ENCODE peak calls at places on chromosomes 2 and 18, in ten cellular contexts. B, F, N, P, C, Z, M, L, K and S are unnamed samples. For H3K4me1, the result is how much of the 10 kb centered on the place peaks cover.

GRCh38 chr2:42809876-42810125 is 17.4 kb upstream of the HAAO start:
- DNase-seq in B (peak), F (peak), N (peak), P (no peak), C (peak), Z (peak), M (peak), L (peak), K (no peak), S (peak)

GRCh38 chr2:240109386-240109785 is 26.7 kb downstream of the COPS9 start:
- DNase-seq in B (no peak), F (no peak), N (no peak), P (no peak), C (no peak), Z (no peak), M (no peak), L (no peak), K (no peak), S (no peak)

GRCh38 chr2:44825702-44826101 is 115.8 kb upstream of the SIX3 start:
- DNase-seq in B (no peak), F (no peak), N (no peak), P (no peak), C (no peak), Z (no peak), M (no peak), L (no peak), K (no peak), S (peak)

GRCh38 chr2:239459581-239459980 is 58.8 kb upstream of the HDAC4 start:
- DNase-seq in B (peak), F (peak), N (no peak), P (no peak), C (peak), Z (no peak), M (no peak), L (no peak), K (no peak), S (no peak)

GRCh38 chr2:144660518-144661316 is 140.8 kb upstream of the ZEB2 start:
- DNase-seq in B (no peak), F (no peak), N (no peak), P (no peak), C (no peak), Z (no peak), M (no peak), L (no peak), K (no peak), S (no peak)

GRCh38 chr2:20125164-20125563 is 73.7 kb upstream of the LAPTM4A start:
- DNase-seq in B (no peak), F (no peak), N (no peak), P (no peak), C (no peak), Z (no peak), M (no peak), L (no peak), K (no peak), S (no peak)

GRCh38 chr18:22930089-22930713 is 2.9 kb upstream of the RBBP8 start:
- DNase-seq in B (peak), F (peak), N (peak), P (peak), C (peak), Z (peak), M (peak), L (peak), K (peak), S (peak)

GRCh38 chr2:33238111-33238510 is 238.3 kb upstream of the RASGRP3 start:
- DNase-seq in B (no peak), F (no peak), N (no peak), P (no peak), C (no peak), Z (no peak), M (no peak), L (no peak), K (peak), S (no peak)

GRCh38 chr2:31013311-31013710 is 124.9 kb downstream of the GALNT14 start:
- DNase-seq in B (no peak), F (peak), N (no peak), P (no peak), C (no peak), Z (no peak), M (no peak), L (no peak), K (no peak), S (no peak)

GRCh38 chr2:232438951-232439757 is 16.8 kb upstream of the ALPI start:
- DNase-seq in B (peak), F (peak), N (no peak), P (no peak), C (peak), Z (no peak), M (no peak), L (no peak), K (peak), S (peak)

GRCh38 chr2:156327835-156328401 is 4.6 kb downstream of the NR4A2 start:
- DNase-seq in B (no peak), F (no peak), N (no peak), P (no peak), C (no peak), Z (no peak), M (no peak), L (peak), K (no peak), S (no peak)

GRCh38 chr2:202037086-202037485 is 3.4 kb downstream of the FZD7 start:
- DNase-seq in B (no peak), F (no peak), N (no peak), P (no peak), C (no peak), Z (no peak), M (no peak), L (no peak), K (no peak), S (no peak)

GRCh38 chr2:198314559-198315153 is 510.3 kb downstream of the PLCL1 start:
- DNase-seq in B (no peak), F (no peak), N (peak), P (peak), C (no peak), Z (no peak), M (peak), L (peak), K (peak), S (no peak)

GRCh38 chr2:238092486-238093035 is 7.6 kb upstream of the ESPNL start:
- DNase-seq in B (peak), F (no peak), N (no peak), P (no peak), C (no peak), Z (no peak), M (no peak), L (no peak), K (no peak), S (no peak)

GRCh38 chr18:7987284-7987976 is 420.3 kb downstream of the PTPRM start:
- DNase-seq in B (no peak), F (no peak), N (no peak), P (no peak), C (no peak), Z (no peak), M (no peak), L (no peak), K (peak), S (no peak)

GRCh38 chr2:14628906-14629305 is 3.6 kb upstream of the LRATD1 start:
- DNase-seq in B (peak), F (no peak), N (no peak), P (no peak), C (no peak), Z (peak), M (no peak), L (no peak), K (no peak), S (peak)

GRCh38 chr2:69292326-69292725 is 94.7 kb downstream of the GFPT1 start:
- DNase-seq in B (no peak), F (no peak), N (no peak), P (no peak), C (no peak), Z (no peak), M (no peak), L (no peak), K (no peak), S (no peak)

GRCh38 chr2:64485961-64486360 is 32.0 kb downstream of the LGALSL start:
- DNase-seq in B (no peak), F (no peak), N (no peak), P (no peak), C (no peak), Z (peak), M (no peak), L (no peak), K (no peak), S (peak)

GRCh38 chr2:177817300-177817699 is 255.3 kb downstream of the PDE11A start:
- DNase-seq in B (no peak), F (no peak), N (no peak), P (no peak), C (no peak), Z (no peak), M (no peak), L (no peak), K (no peak), S (no peak)

GRCh38 chr2:28160986-28161425 is 231.7 kb upstream of the FOSL2 start:
- DNase-seq in B (no peak), F (no peak), N (no peak), P (no peak), C (no peak), Z (no peak), M (no peak), L (peak), K (no peak), S (no peak)

GRCh38 chr2:24124003-24124585 is 825 bp downstream of the FAM228B start:
- DNase-seq in B (no peak), F (no peak), N (no peak), P (no peak), C (no peak), Z (no peak), M (no peak), L (no peak), K (no peak), S (no peak)

GRCh38 chr2:43267393-43267792 is 41.0 kb upstream of the ZFP36L2 start:
- DNase-seq in B (no peak), F (no peak), N (no peak), P (no peak), C (no peak), Z (no peak), M (no peak), L (no peak), K (no peak), S (no peak)

GRCh38 chr2:199911877-199912161 is 726 bp downstream of the C2orf69 start:
- DNase-seq in B (no peak), F (no peak), N (no peak), P (no peak), C (no peak), Z (no peak), M (no peak), L (no peak), K (no peak), S (no peak)

GRCh38 chr2:162327134-162327769 is 8.8 kb upstream of the IFIH1 start:
- DNase-seq in B (no peak), F (no peak), N (no peak), P (no peak), C (no peak), Z (no peak), M (no peak), L (peak), K (no peak), S (no peak)

GRCh38 chr2:17196380-17196779 is 321.9 kb downstream of the RAD51AP2 start:
- DNase-seq in B (no peak), F (no peak), N (no peak), P (no peak), C (no peak), Z (no peak), M (no peak), L (no peak), K (no peak), S (no peak)

GRCh38 chr2:118460425-118460824 is 372.2 kb downstream of the INSIG2 start:
- DNase-seq in B (no peak), F (no peak), N (no peak), P (no peak), C (no peak), Z (no peak), M (no peak), L (no peak), K (no peak), S (no peak)

GRCh38 chr2:84832772-84833461 is 48.0 kb downstream of the TRABD2A start:
- DNase-seq in B (no peak), F (peak), N (no peak), P (no peak), C (no peak), Z (no peak), M (no peak), L (peak), K (no peak), S (peak)

GRCh38 chr18:70415823-70416488 is 127.1 kb downstream of the SOCS6 start:
- DNase-seq in B (peak), F (no peak), N (no peak), P (no peak), C (no peak), Z (no peak), M (peak), L (no peak), K (no peak), S (peak)

GRCh38 chr18:32576296-32576916 is 105.7 kb upstream of the GAREM1 start:
- DNase-seq in B (no peak), F (no peak), N (peak), P (no peak), C (no peak), Z (no peak), M (no peak), L (peak), K (peak), S (no peak)

GRCh38 chr2:51981813-51982212 is 949.9 kb upstream of the NRXN1 start:
- DNase-seq in B (no peak), F (no peak), N (no peak), P (no peak), C (no peak), Z (no peak), M (no peak), L (no peak), K (no peak), S (no peak)

GRCh38 chr2:237392186-237392585 is 21.8 kb downstream of the COL6A3 start:
- DNase-seq in B (no peak), F (no peak), N (no peak), P (no peak), C (no peak), Z (no peak), M (no peak), L (no peak), K (no peak), S (no peak)

GRCh38 chr2:124570872-124571271 is 545.8 kb downstream of the CNTNAP5 start:
- DNase-seq in B (no peak), F (no peak), N (peak), P (no peak), C (no peak), Z (no peak), M (no peak), L (no peak), K (no peak), S (no peak)
- H3K27ac ChIP-seq in B (no peak), F (no peak), N (peak), P (no peak), C (no peak), Z (no peak), M (no peak), L (no peak), K (no peak), S (no peak)

GRCh38 chr2:36701391-36701795 is 4.9 kb downstream of the VIT start:
- DNase-seq in B (no peak), F (no peak), N (no peak), P (no peak), C (no peak), Z (peak), M (no peak), L (peak), K (no peak), S (no peak)

GRCh38 chr2:36700311-36700710 is 3.8 kb downstream of the VIT start:
- DNase-seq in B (no peak), F (no peak), N (no peak), P (no peak), C (no peak), Z (no peak), M (no peak), L (no peak), K (no peak), S (no peak)

GRCh38 chr2:36697424-36698066 is 1.0 kb downstream of the VIT start:
- DNase-seq in B (no peak), F (no peak), N (no peak), P (no peak), C (no peak), Z (no peak), M (no peak), L (no peak), K (peak), S (no peak)

GRCh38 chr2:36696533-36696932 is at the start of gene VIT:
- DNase-seq in B (no peak), F (no peak), N (no peak), P (no peak), C (no peak), Z (no peak), M (no peak), L (no peak), K (peak), S (no peak)

GRCh38 chr2:36698978-36699377 is 2.5 kb downstream of the VIT start:
- DNase-seq in B (no peak), F (no peak), N (no peak), P (no peak), C (no peak), Z (no peak), M (no peak), L (no peak), K (no peak), S (no peak)
- TF ChIP-seq POLR2AphosphoS5 in B (no peak), F (no peak), N (no peak), P (no peak), C (no peak), Z (no peak), M (no peak), L (no peak), K (no peak), S (no peak)

GRCh38 chr18:35610724-35611123 is 29.2 kb downstream of the GALNT1 start:
- DNase-seq in B (no peak), F (no peak), N (no peak), P (no peak), C (no peak), Z (no peak), M (no peak), L (no peak), K (no peak), S (no peak)

GRCh38 chr18:35611518-35611917 is 30.0 kb downstream of the GALNT1 start:
- DNase-seq in B (no peak), F (no peak), N (no peak), P (no peak), C (no peak), Z (no peak), M (no peak), L (no peak), K (peak), S (no peak)

GRCh38 chr18:35610089-35610488 is 28.5 kb downstream of the GALNT1 start:
- DNase-seq in B (no peak), F (no peak), N (no peak), P (no peak), C (no peak), Z (no peak), M (no peak), L (peak), K (no peak), S (peak)

GRCh38 chr18:35605686-35606417 is 24.3 kb downstream of the GALNT1 start:
- DNase-seq in B (no peak), F (no peak), N (no peak), P (no peak), C (no peak), Z (no peak), M (no peak), L (no peak), K (peak), S (no peak)

DNA sequence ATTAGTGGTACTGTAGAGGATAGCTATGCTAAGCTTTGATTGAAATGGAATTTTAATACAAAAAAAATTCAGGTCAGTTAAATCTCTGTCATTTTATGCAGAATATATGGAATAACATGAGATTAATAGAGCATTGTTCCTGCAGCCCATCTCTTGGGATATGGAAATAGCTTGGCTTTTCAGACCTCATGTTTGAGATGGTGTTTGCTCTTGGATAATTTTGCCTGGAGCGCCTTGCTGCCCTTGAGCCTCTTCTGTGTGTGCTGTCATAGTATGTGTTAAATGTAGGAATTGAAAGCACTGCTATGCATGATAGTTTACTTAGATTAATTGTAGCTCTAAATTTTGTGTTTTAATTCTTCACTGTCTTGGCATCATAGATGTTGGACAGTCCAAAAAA is 27.7 kb downstream of the GALNT1 start:
- DNase-seq in B (no peak), F (no peak), N (no peak), P (no peak), C (no peak), Z (no peak), M (no peak), L (no peak), K (no peak), S (no peak)
- H3K4me1 ChIP-seq in B (under half), F (under half), N (under half), P (half or more), C (under half), Z (under half), M (under half), L (under half), K (under half), S (under half)

GRCh38 chr2:134119672-134120159 is 134.2 kb upstream of the MGAT5 start:
- DNase-seq in B (peak), F (peak), N (peak), P (peak), C (peak), Z (peak), M (peak), L (peak), K (peak), S (peak)

GRCh38 chr2:134120160-134120717 is 133.6 kb upstream of the MGAT5 start:
- DNase-seq in B (no peak), F (no peak), N (no peak), P (no peak), C (no peak), Z (no peak), M (no peak), L (peak), K (peak), S (no peak)

GRCh38 chr2:134120718-134121630 is 132.9 kb upstream of the MGAT5 start:
- DNase-seq in B (peak), F (peak), N (no peak), P (no peak), C (no peak), Z (peak), M (no peak), L (peak), K (peak), S (peak)

GRCh38 chr2:134124047-134124753 is 129.7 kb upstream of the MGAT5 start:
- DNase-seq in B (peak), F (no peak), N (peak), P (no peak), C (no peak), Z (no peak), M (no peak), L (no peak), K (no peak), S (peak)

DNA sequence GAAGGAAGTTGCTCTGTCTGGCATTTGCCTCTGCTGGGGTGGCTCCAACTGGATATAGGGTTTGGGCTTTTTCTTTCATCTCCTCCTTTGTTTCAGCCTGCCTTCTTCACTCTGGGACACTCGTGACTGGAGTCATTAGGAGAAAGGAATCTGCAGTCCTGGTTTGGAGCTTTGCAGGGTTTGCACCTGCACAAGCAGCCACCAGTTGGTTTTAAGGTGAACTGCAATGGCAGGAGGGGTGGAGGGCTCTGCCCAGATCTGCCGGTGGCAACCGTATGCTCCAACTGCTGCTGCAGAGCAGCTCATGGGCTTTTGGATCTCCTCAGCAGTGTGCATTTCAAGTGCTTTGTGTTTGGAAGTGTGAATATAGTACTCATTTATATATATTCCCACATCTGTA is 131.3 kb upstream of the MGAT5 start:
- DNase-seq in B (no peak), F (no peak), N (peak), P (no peak), C (no peak), Z (no peak), M (no peak), L (peak), K (no peak), S (no peak)
- H3K27ac ChIP-seq in B (peak), F (no peak), N (peak), P (no peak), C (no peak), Z (no peak), M (no peak), L (no peak), K (no peak), S (no peak)

GRCh38 chr18:62186656-62187542 is at the start of the genes PIGN and RELCH:
- DNase-seq in B (peak), F (peak), N (peak), P (peak), C (peak), Z (peak), M (peak), L (peak), K (peak), S (peak)
- TF ChIP-seq POLR2AphosphoS5 in B (peak), F (peak), N (peak), P (peak), C (peak), Z (peak), M (peak), L (peak), K (peak), S (peak)

DNA sequence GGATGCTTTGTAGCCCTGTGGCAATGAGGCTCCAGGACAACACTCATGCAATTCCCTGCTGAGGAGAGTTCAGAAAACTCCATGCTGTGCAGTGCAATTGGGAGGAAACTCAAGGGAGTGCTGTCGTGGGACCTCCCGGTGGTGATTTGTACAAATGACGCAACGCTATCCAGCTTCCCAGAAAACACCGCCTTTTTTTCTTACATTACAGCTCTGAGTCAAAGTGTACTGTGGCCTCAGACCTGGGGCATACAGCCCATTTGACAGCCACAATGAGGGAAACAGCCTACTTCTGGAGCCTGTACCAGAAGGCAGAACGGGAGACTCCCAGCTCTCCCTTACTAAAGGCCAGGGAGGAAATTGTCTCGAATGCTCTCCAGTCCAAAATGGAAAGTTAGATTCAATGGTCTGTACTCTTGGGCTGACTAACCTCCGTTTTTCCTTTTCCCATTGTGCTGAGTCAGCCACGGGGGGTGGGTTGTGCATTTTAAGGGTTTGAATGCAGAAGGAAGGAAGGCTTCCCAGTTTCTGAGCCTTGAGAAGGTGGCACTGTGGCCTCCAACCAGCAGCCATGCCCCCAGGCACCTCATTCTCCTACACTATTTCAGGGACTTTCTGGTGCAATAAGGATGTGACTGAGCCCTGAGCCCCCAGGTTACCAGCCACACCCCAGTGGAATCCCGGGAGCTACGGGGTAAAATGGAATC is 16.4 kb upstream of the CYP1B1 start:
- DNase-seq in B (no peak), F (no peak), N (no peak), P (no peak), C (no peak), Z (no peak), M (no peak), L (no peak), K (no peak), S (no peak)
- H3K4me1 ChIP-seq in B (under half), F (under half), N (under half), P (under half), C (under half), Z (under half), M (under half), L (half or more), K (under half), S (under half)

GRCh38 chr18:51762373-51762772 is 564.9 kb upstream of the MEX3C start:
- DNase-seq in B (no peak), F (no peak), N (no peak), P (no peak), C (no peak), Z (no peak), M (no peak), L (no peak), K (no peak), S (no peak)
- H3K27ac ChIP-seq in B (no peak), F (no peak), N (no peak), P (no peak), C (no peak), Z (no peak), M (no peak), L (no peak), K (no peak), S (no peak)